ENCODE peak calls at places on chromosomes 6 and 20, in five cellular contexts. P is MM.1S, T is DND-41, L is neural progenitor cell, R is GM12878. V is an unnamed sample.

GRCh38 chr20:37457928-37458327 is 63.1 kb upstream of the NNAT start:
- DNase-seq in P (no peak), T (no peak), L (no peak), R (no peak), V (no peak)

GRCh38 chr6:147689398-147689797 is 180.9 kb downstream of the SAMD5 start:
- DNase-seq in P (no peak), T (no peak), L (no peak), R (no peak), V (no peak)

GRCh38 chr6:72724545-72724944 is 102.7 kb downstream of the KCNQ5 start:
- DNase-seq in P (no peak), T (no peak), L (no peak), R (peak; percentile 58), V (no peak)

GRCh38 chr20:41436679-41437078 is 70.1 kb upstream of the EMILIN3 start:
- DNase-seq in P (no peak), T (no peak), L (no peak), R (no peak), V (no peak)

GRCh38 chr6:38846844-38847243 is 131.7 kb downstream of the DNAH8 start:
- DNase-seq in P (no peak), T (no peak), L (no peak), R (no peak), V (peak; percentile 18)

GRCh38 chr6:139853302-139853992 is 479.0 kb upstream of the CITED2 start:
- DNase-seq in P (no peak), T (no peak), L (no peak), R (no peak), V (no peak)

GRCh38 chr6:64838726-64839125 is 868.3 kb downstream of the EYS start:
- DNase-seq in P (no peak), T (no peak), L (no peak), R (no peak), V (no peak)

GRCh38 chr6:42433409-42433808 is 18.3 kb downstream of the TRERF1 start:
- DNase-seq in P (no peak), T (no peak), L (no peak), R (no peak), V (no peak)

GRCh38 chr20:44038681-44039123 is 124.0 kb downstream of the TOX2 start:
- DNase-seq in P (no peak), T (no peak), L (no peak), R (no peak), V (no peak)

GRCh38 chr6:127855542-127856159 is 45.2 kb downstream of the THEMIS start:
- DNase-seq in P (peak; percentile 57), T (peak; percentile 22), L (peak; percentile 18), R (no peak), V (no peak)

GRCh38 chr6:144215402-144215931 is 65.2 kb downstream of the STX11 start:
- DNase-seq in P (no peak), T (peak; percentile 44), L (no peak), R (peak; percentile 8), V (no peak)

GRCh38 chr20:46132705-46133120 is 14.6 kb downstream of the CD40 start:
- DNase-seq in P (peak; percentile 59), T (peak; percentile 67), L (peak; percentile 91), R (no peak), V (peak; percentile 21)

GRCh38 chr6:12602951-12603710 is 113.4 kb upstream of the PHACTR1 start:
- DNase-seq in P (peak; percentile 11), T (no peak), L (peak; percentile 63), R (no peak), V (peak; percentile 28)

GRCh38 chr6:30158475-30159025 is 2.5 kb downstream of the TRIM10 start:
- DNase-seq in P (peak; percentile 24), T (no peak), L (no peak), R (no peak), V (no peak)

GRCh38 chr20:58224097-58224496 is 4.4 kb downstream of the ANKRD60 start:
- DNase-seq in P (no peak), T (no peak), L (no peak), R (no peak), V (no peak)

GRCh38 chr6:137870744-137871247 is 3.7 kb downstream of the TNFAIP3 start:
- DNase-seq in P (peak; percentile 72), T (peak; percentile 34), L (peak; percentile 65), R (no peak), V (no peak)

GRCh38 chr6:63923139-63923739 is 287.6 kb downstream of the PHF3 start:
- DNase-seq in P (peak; percentile 60), T (no peak), L (peak; percentile 55), R (no peak), V (peak; percentile 21)

GRCh38 chr20:2946988-2947961 is 74.0 kb downstream of the PTPRA start:
- DNase-seq in P (no peak), T (no peak), L (peak; percentile 80), R (no peak), V (no peak)

GRCh38 chr6:75421316-75422023 is 72.1 kb downstream of the FILIP1 start:
- DNase-seq in P (no peak), T (no peak), L (no peak), R (no peak), V (no peak)

GRCh38 chr6:81856872-81857271 is 104.4 kb upstream of the TENT5A start:
- DNase-seq in P (no peak), T (no peak), L (no peak), R (no peak), V (no peak)

GRCh38 chr6:95095271-95095670 is 482.1 kb upstream of the MANEA start:
- DNase-seq in P (no peak), T (no peak), L (no peak), R (no peak), V (no peak)

GRCh38 chr6:69624944-69625343 is 171.9 kb downstream of the LMBRD1 start:
- DNase-seq in P (no peak), T (no peak), L (no peak), R (no peak), V (no peak)

GRCh38 chr6:143698759-143699750 is 21.3 kb downstream of the PHACTR2 start:
- DNase-seq in P (no peak), T (no peak), L (peak; percentile 16), R (no peak), V (no peak)

GRCh38 chr6:122770835-122771601 is 8.5 kb upstream of the FABP7 start:
- DNase-seq in P (no peak), T (no peak), L (peak; percentile 34), R (no peak), V (no peak)

DNA sequence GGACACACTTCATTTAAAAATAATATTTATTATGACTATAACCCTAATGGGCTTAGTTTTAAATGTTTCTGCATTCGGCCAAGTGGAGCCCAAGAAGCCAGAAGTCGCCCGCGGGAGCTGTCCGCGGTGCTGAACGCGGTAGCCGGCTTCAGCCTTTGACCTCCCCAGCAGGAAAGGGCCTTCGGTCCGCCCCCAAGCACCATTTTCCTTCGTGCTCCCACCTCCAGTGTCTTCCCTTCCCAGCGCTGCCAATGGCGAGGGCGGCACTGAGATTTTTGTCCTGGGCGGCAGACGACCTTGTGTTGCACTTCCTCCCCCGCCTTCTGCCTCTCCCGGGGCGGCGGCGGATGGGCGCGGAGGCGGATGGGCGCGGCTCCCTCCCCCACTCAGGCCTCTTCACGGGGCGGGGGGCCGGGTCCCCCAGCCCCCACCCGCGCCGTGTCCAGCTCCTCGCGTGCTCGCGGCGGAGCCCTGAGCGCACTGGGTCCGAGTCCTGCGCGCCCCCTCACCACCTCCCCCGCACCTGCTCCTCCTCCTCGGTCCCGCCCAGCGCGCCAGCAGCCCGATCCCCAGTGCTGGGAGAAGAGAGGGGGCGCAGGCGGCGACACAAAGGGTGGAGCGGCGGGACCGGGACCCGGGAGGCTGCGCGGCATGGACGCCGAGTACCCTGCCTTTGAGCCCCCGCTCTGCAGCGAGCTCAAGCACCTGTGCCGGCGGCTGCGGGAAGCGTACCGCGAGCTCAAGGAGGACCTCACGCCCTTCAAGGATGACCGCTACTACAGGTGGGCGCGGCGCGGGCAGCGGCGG is 23.6 kb upstream of the TMEM181 start:
- DNase-seq in P (peak; percentile 36), T (peak; percentile 49), L (peak; percentile 92), R (no peak), V (peak; percentile 37)
- TF ChIP-seq EZH2 in P (no peak), T (no peak), L (peak; percentile 23), R (no peak), V (no peak)

GRCh38 chr20:63394635-63395455 is 33.7 kb upstream of the CHRNA4 start:
- DNase-seq in P (no peak), T (no peak), L (no peak), R (no peak), V (no peak)
- TF ChIP-seq EZH2 in P (no peak), T (no peak), L (no peak), R (no peak), V (no peak)

GRCh38 chr6:168192901-168193815 is 114.1 kb upstream of the FRMD1 start:
- DNase-seq in P (no peak), T (no peak), L (no peak), R (no peak), V (no peak)
- TF ChIP-seq EZH2 in P (no peak), T (no peak), L (no peak), R (no peak), V (no peak)

DNA sequence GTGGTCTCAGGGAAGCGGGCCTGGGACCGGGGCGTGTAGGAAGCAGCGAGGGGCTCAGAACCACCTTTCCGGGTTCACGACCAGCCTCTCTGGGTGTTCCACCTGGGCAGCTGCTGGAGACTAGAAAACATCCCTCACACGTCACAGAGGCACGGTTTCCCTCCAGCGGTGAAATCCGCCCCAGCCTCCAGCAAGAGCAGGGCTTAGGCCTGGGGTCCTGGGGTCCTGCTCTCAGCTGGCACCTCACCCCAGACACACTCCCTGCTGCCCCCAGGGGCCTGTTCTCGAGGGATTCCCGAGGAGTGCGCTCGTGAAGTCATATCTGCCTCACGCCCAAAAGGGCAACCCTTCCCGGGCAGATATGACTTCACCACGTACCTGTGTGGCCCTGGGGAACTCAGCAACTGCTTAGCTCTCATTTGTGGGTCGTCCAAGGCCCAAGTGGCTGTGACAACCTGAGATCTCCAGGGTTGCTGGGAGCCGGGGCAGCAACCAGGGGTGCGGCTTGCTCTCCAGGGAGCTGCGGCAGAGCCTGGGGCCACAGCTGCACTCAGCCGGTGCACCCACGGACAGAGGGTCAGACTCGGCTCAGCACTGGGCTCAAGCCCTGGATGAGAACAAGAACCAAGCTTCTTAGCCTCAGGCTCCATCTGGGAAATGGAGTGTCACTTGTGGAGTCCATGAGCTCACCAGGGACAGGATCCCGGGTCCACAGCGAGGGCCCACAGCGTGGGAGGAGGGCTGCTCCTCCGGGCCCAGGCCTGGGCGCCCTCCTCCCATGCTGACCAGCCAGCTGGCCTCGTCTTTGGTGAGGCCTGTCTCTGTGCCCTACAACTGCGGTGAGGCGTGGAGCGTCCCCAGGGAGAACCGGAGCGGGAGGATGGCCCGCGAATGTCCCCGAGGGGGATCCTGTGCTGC is 661 bp downstream of the FNDC11 start:
- DNase-seq in P (no peak), T (no peak), L (peak; percentile 40), R (no peak), V (no peak)
- TF ChIP-seq EZH2 in P (no peak), T (no peak), L (no peak), R (no peak), V (no peak)

GRCh38 chr6:146433881-146434741 is 109.5 kb upstream of the RAB32 start:
- DNase-seq in P (no peak), T (no peak), L (peak; percentile 64), R (no peak), V (no peak)
- TF ChIP-seq EZH2 in P (no peak), T (no peak), L (no peak), R (no peak), V (no peak)

V was measured in HCT116.